ENCODE peak calls at places on chromosomes 4 and X, in five cellular contexts. One of them, this sample, is unnamed.
A peak's percentile ranks its signal among the peaks of the same experiment; 100 is the strongest.

GRCh38 chrX:117898206-117898605 is 218.4 kb downstream of the KLHL13 start:
- DNase-seq in NK-92 treated with Interleukin-12 subunit alpha and Interleukin-12 subunit beta, amount 100 ng/mL, for 24 hours: no peak
- DNase-seq in cardiac muscle cell: no peak
- DNase-seq in stimulated activated CD8-positive, alpha-beta memory T cell treated with anti-CD3 and anti-CD28 coated beads, Interleukin-15, amount 100 ng/mL, for 24 hours: no peak
- DNase-seq in EH: no peak
- DNase-seq in this sample: no peak

GRCh38 chr4:1015179-1015578 is 3.8 kb downstream of the FGFRL1 start:
- DNase-seq in stimulated activated CD8-positive, alpha-beta memory T cell treated with anti-CD3 and anti-CD28 coated beads, Interleukin-15, amount 100 ng/mL, for 24 hours: no peak
- DNase-seq in NK-92 treated with Interleukin-12 subunit alpha and Interleukin-12 subunit beta, amount 100 ng/mL, for 24 hours: no peak
- DNase-seq in cardiac muscle cell: no peak
- DNase-seq in EH: no peak
- DNase-seq in this sample: no peak

GRCh38 chr4:157004279-157005161 is 32.9 kb upstream of the PDGFC start:
- DNase-seq in EH: no peak
- DNase-seq in cardiac muscle cell: no peak
- DNase-seq in NK-92 treated with Interleukin-12 subunit alpha and Interleukin-12 subunit beta, amount 100 ng/mL, for 24 hours: no peak
- DNase-seq in stimulated activated CD8-positive, alpha-beta memory T cell treated with anti-CD3 and anti-CD28 coated beads, Interleukin-15, amount 100 ng/mL, for 24 hours: no peak
- DNase-seq in this sample: no peak

GRCh38 chrX:34491126-34491525 is 166.0 kb downstream of the TMEM47 start:
- DNase-seq in NK-92 treated with Interleukin-12 subunit alpha and Interleukin-12 subunit beta, amount 100 ng/mL, for 24 hours: no peak
- DNase-seq in stimulated activated CD8-positive, alpha-beta memory T cell treated with anti-CD3 and anti-CD28 coated beads, Interleukin-15, amount 100 ng/mL, for 24 hours: no peak
- DNase-seq in cardiac muscle cell: no peak
- DNase-seq in EH: no peak
- DNase-seq in this sample: no peak

GRCh38 chr4:40969499-40969898 is 219.7 kb downstream of the NSUN7 start:
- DNase-seq in EH: no peak
- DNase-seq in cardiac muscle cell: no peak
- DNase-seq in NK-92 treated with Interleukin-12 subunit alpha and Interleukin-12 subunit beta, amount 100 ng/mL, for 24 hours: no peak
- DNase-seq in stimulated activated CD8-positive, alpha-beta memory T cell treated with anti-CD3 and anti-CD28 coated beads, Interleukin-15, amount 100 ng/mL, for 24 hours: no peak
- DNase-seq in this sample: no peak

GRCh38 chrX:110210417-110211139 is 107.3 kb downstream of the AMMECR1 start:
- DNase-seq in cardiac muscle cell: no peak
- DNase-seq in NK-92 treated with Interleukin-12 subunit alpha and Interleukin-12 subunit beta, amount 100 ng/mL, for 24 hours: no peak
- DNase-seq in stimulated activated CD8-positive, alpha-beta memory T cell treated with anti-CD3 and anti-CD28 coated beads, Interleukin-15, amount 100 ng/mL, for 24 hours: no peak
- DNase-seq in EH: peak; percentile 93
- DNase-seq in this sample: no peak

GRCh38 chr4:173237152-173237551 is 68.5 kb downstream of the GALNT7 start:
- DNase-seq in NK-92 treated with Interleukin-12 subunit alpha and Interleukin-12 subunit beta, amount 100 ng/mL, for 24 hours: no peak
- DNase-seq in stimulated activated CD8-positive, alpha-beta memory T cell treated with anti-CD3 and anti-CD28 coated beads, Interleukin-15, amount 100 ng/mL, for 24 hours: no peak
- DNase-seq in cardiac muscle cell: no peak
- DNase-seq in EH: peak; percentile 56
- DNase-seq in this sample: peak; percentile 47

GRCh38 chr4:171353535-171353934 is 459.7 kb upstream of the GALNTL6 start:
- DNase-seq in cardiac muscle cell: no peak
- DNase-seq in EH: no peak
- DNase-seq in NK-92 treated with Interleukin-12 subunit alpha and Interleukin-12 subunit beta, amount 100 ng/mL, for 24 hours: no peak
- DNase-seq in stimulated activated CD8-positive, alpha-beta memory T cell treated with anti-CD3 and anti-CD28 coated beads, Interleukin-15, amount 100 ng/mL, for 24 hours: no peak
- DNase-seq in this sample: no peak

GRCh38 chr4:176970853-176971252 is 178.1 kb upstream of the VEGFC start:
- DNase-seq in NK-92 treated with Interleukin-12 subunit alpha and Interleukin-12 subunit beta, amount 100 ng/mL, for 24 hours: no peak
- DNase-seq in stimulated activated CD8-positive, alpha-beta memory T cell treated with anti-CD3 and anti-CD28 coated beads, Interleukin-15, amount 100 ng/mL, for 24 hours: no peak
- DNase-seq in cardiac muscle cell: no peak
- DNase-seq in EH: no peak
- DNase-seq in this sample: no peak

GRCh38 chrX:125193921-125194320 is 125.8 kb upstream of the TEX13C start:
- DNase-seq in cardiac muscle cell: no peak
- DNase-seq in NK-92 treated with Interleukin-12 subunit alpha and Interleukin-12 subunit beta, amount 100 ng/mL, for 24 hours: no peak
- DNase-seq in EH: no peak
- DNase-seq in stimulated activated CD8-positive, alpha-beta memory T cell treated with anti-CD3 and anti-CD28 coated beads, Interleukin-15, amount 100 ng/mL, for 24 hours: no peak
- DNase-seq in this sample: no peak

This sample was measured in A673.